ENCODE peak calls at places on chromosomes 13 and 19, in ten cellular contexts. W, X, I, B, C, S, E, V, D and Q are unnamed samples.

GRCh38 chr13:73893833-73894232 is 240.4 kb downstream of the KLF12 start:
- DNase-seq in X (no peak), S (no peak), C (no peak), W (no peak), E (no peak), B (no peak), I (no peak), V (no peak), D (no peak), Q (no peak)

GRCh38 chr13:28611654-28612131 is 47.2 kb upstream of the POMP start:
- DNase-seq in X (no peak), S (peak; percentile 19), V (no peak), D (peak; percentile 22), W (no peak), E (no peak), I (no peak), B (no peak), C (no peak), Q (no peak)

GRCh38 chr19:38173324-38174041 is 50.5 kb downstream of the DPF1 start:
- DNase-seq in W (peak; percentile 97), V (peak; percentile 84), B (peak; percentile 79), S (no peak), E (no peak), C (no peak), I (peak; percentile 86), D (peak; percentile 23), X (no peak), Q (no peak)

GRCh38 chr13:102402292-102402691 is 444 bp upstream of the FGF14 start:
- DNase-seq in B (peak; percentile 42), X (no peak), D (peak; percentile 10), C (peak; percentile 10), S (no peak), W (peak; percentile 44), V (no peak), E (peak; percentile 73), I (peak; percentile 16), Q (peak; percentile 28)

GRCh38 chr19:4294389-4294788 is 7.8 kb downstream of the TMIGD2 start:
- DNase-seq in B (no peak), W (no peak), E (no peak), V (no peak), D (no peak), C (no peak), S (no peak), I (no peak), X (no peak), Q (no peak)

GRCh38 chr19:34096020-34096915 is 76.0 kb upstream of the LSM14A start:
- DNase-seq in C (peak; percentile 67), D (peak; percentile 73), S (peak; percentile 9), V (peak; percentile 48), W (no peak), X (no peak), E (no peak), I (no peak), B (peak; percentile 16), Q (no peak)

GRCh38 chr19:38125238-38125637 is 98.8 kb downstream of the DPF1 start:
- DNase-seq in I (no peak), E (no peak), S (no peak), W (no peak), D (no peak), C (no peak), B (no peak), X (no peak), V (no peak), Q (no peak)

GRCh38 chr13:37058801-37059135 is 720 bp downstream of the SUPT20H start:
- DNase-seq in I (no peak), S (peak; percentile 34), B (no peak), X (no peak), E (no peak), V (no peak), D (no peak), W (no peak), C (peak; percentile 49), Q (peak; percentile 58)

GRCh38 chr13:97492257-97492656 is 58.3 kb downstream of the RAP2A start:
- DNase-seq in S (no peak), I (no peak), W (no peak), E (no peak), B (no peak), C (no peak), D (no peak), X (no peak), V (no peak), Q (no peak)

GRCh38 chr13:90415902-90416301 is 931.6 kb upstream of the MIR17HG start:
- DNase-seq in I (no peak), V (no peak), S (no peak), E (no peak), B (no peak), D (no peak), X (no peak), C (no peak), W (no peak), Q (no peak)

GRCh38 chr13:98270819-98271218 is 93.8 kb upstream of the RNF113B start:
- DNase-seq in S (no peak), E (no peak), B (no peak), D (no peak), W (no peak), I (no peak), X (no peak), C (no peak), V (no peak), Q (no peak)

GRCh38 chr13:32409561-32410440 is 18.1 kb downstream of the N4BP2L1 start:
- DNase-seq in E (no peak), D (peak; percentile 82), B (peak; percentile 44), W (peak; percentile 77), S (no peak), V (peak; percentile 66), C (peak; percentile 50), I (peak; percentile 42), X (no peak), Q (peak; percentile 49)

GRCh38 chr13:85586422-85586831 is 212.8 kb downstream of the SLITRK6 start:
- DNase-seq in C (no peak), W (no peak), B (no peak), D (peak; percentile 42), V (no peak), S (no peak), E (no peak), I (no peak), X (no peak), Q (no peak)

GRCh38 chr19:16330811-16331690 is 6.4 kb downstream of the KLF2 start:
- DNase-seq in C (no peak), S (no peak), I (no peak), V (no peak), X (no peak), E (no peak), W (no peak), D (peak; percentile 58), B (no peak), Q (no peak)

GRCh38 chr13:20902438-20903163 is at the start of gene XPO4:
- DNase-seq in D (peak; percentile 75), C (peak; percentile 93), S (peak; percentile 84), E (no peak), I (peak; percentile 81), B (peak; percentile 75), X (no peak), V (peak; percentile 67), W (peak; percentile 91), Q (peak; percentile 85)

GRCh38 chr13:20359335-20359734 is 127.2 kb upstream of the GJB6 start:
- DNase-seq in E (no peak), C (no peak), I (no peak), S (no peak), B (no peak), X (no peak), W (no peak), V (peak; percentile 95), D (peak; percentile 96), Q (no peak)

GRCh38 chr19:35714601-35715354 is 3.0 kb upstream of the KMT2B start:
- DNase-seq in I (no peak), B (no peak), D (no peak), X (no peak), V (no peak), E (no peak), C (no peak), S (no peak), W (no peak), Q (no peak)

GRCh38 chr19:54502518-54503048 is at the start of gene LAIR2:
- DNase-seq in D (no peak), S (no peak), B (no peak), C (no peak), I (no peak), V (no peak), E (no peak), X (no peak), W (no peak), Q (no peak)
- H3K4me3 ChIP-seq in D (no peak within 1 kb of the TSS), S (no peak within 1 kb of the TSS), B (no peak within 1 kb of the TSS), C (no peak within 1 kb of the TSS), I (no peak within 1 kb of the TSS), V (no peak within 1 kb of the TSS), E (no peak within 1 kb of the TSS), X (no peak within 1 kb of the TSS), W (no peak within 1 kb of the TSS), Q (no peak within 1 kb of the TSS)

DNA sequence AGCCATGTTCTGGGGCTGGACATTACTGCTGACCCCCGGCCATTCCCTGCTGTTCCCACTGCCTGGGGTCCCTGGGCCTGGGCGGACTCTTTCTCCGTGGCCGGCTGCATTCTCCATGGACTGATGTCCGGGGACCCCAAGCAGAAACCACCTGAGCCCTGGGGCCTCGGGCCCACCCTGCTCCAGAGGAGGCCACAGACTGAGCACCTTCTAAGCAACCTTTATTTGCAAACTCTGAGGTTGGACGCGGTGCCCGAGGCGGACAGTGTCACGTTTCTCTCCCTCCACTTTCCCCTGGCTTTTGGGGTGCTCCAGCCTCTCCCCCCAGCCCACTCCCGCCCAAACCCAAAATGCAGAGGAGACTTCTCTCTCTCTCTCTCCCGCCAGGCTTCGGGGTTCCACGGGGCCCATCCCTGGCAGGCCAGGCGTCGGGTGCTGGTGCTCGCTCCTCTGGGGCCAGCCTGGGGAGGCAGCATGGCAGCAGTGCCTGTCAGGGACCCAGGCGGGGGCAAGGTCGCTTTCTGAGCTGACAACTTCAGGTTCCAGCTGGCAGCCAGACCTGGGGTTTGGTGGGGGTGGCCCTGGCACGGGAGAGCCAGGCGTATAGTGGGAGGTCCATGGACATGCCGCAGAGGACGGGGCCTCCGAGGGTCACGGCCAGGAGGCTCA is 2.3 kb upstream of the C19orf25 start:
- DNase-seq in X (no peak), S (no peak), C (no peak), B (no peak), W (peak; percentile 54), V (no peak), D (no peak), I (no peak), E (no peak), Q (no peak)
- H3K4me3 ChIP-seq in X (no peak overlapping the region), S (no peak overlapping the region), C (no peak overlapping the region), B (no peak overlapping the region), W (no peak overlapping the region), V (no peak overlapping the region), D (no peak overlapping the region), I (no peak overlapping the region), E (no peak overlapping the region), Q (no peak overlapping the region)

GRCh38 chr13:51833980-51834379 is 11.0 kb downstream of the TMEM272 start:
- DNase-seq in S (no peak), I (no peak), X (no peak), W (no peak), C (no peak), V (no peak), D (no peak), E (no peak), B (no peak), Q (no peak)
- H3K4me3 ChIP-seq in S (no peak overlapping the region), I (no peak overlapping the region), X (no peak overlapping the region), W (no peak overlapping the region), C (no peak overlapping the region), V (no peak overlapping the region), D (no peak overlapping the region), E (no peak overlapping the region), B (no peak overlapping the region), Q (no peak overlapping the region)

DNA sequence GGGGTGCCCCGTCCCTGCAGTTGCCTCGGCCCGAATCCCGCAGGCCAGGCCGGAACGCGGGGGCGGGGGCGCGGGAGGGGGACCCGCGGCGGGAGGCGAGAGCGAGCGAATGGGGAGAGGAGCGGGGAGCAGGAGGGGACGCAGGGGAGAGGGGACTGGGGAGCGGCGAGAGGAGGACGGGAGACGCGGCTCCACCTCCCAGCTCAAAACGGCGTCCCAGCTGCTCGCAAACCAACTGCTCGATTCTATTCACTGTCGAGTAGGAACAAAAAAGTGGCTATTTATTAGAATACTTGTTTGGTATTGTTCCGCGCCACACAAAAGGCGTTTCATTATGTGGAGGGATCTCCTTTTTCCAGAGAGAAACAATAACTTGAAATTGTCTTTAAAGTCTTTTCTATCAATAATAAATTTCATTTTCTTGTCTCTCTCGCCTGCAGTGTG is 10.6 kb upstream of the SOX1 start:
- DNase-seq in W (no peak), X (no peak), B (no peak), E (no peak), S (no peak), I (no peak), C (no peak), D (no peak), V (no peak), Q (no peak)
- H3K4me3 ChIP-seq in W (no peak overlapping the region), X (no peak overlapping the region), B (no peak overlapping the region), E (no peak overlapping the region), S (no peak overlapping the region), I (no peak overlapping the region), C (no peak overlapping the region), D (no peak overlapping the region), V (no peak overlapping the region), Q (peak overlapping the region; percentile 38)